ENCODE peak calls at places on chromosomes 12 and 14, in five cellular contexts. I is AG09319; L is CD8-positive, alpha-beta T cell; E is right lobe of liver; R is upper lobe of right lung. W is an unnamed sample.

GRCh38 chr14:105999361-106000028 is 473.1 kb downstream of the TMEM121 start:
- DNase-seq in I (no peak), L (peak), E (peak), R (peak), W (peak)

GRCh38 chr14:23566112-23566781 is 1.3 kb downstream of the AP1G2 start:
- DNase-seq in I (no peak), L (no peak), E (no peak), R (peak), W (no peak)

GRCh38 chr12:97300431-97300830 is 162.2 kb upstream of the RMST start:
- DNase-seq in I (no peak), L (no peak), E (no peak), R (no peak), W (no peak)

GRCh38 chr14:53996041-53996440 is 39.4 kb upstream of the BMP4 start:
- DNase-seq in I (no peak), L (no peak), E (no peak), R (no peak), W (no peak)

GRCh38 chr12:99809921-99810320 is 162.4 kb downstream of the GARIN6 start:
- DNase-seq in I (no peak), L (no peak), E (no peak), R (no peak), W (no peak)

GRCh38 chr14:34318014-34318413 is 144.0 kb downstream of the SPTSSA start:
- DNase-seq in I (no peak), L (no peak), E (no peak), R (no peak), W (no peak)

GRCh38 chr12:124805876-124806668 is 57.6 kb downstream of the SCARB1 start:
- DNase-seq in I (no peak), L (no peak), E (no peak), R (no peak), W (no peak)

GRCh38 chr12:127363392-127363791 is 903.6 kb upstream of the TMEM132C start:
- DNase-seq in I (no peak), L (no peak), E (no peak), R (no peak), W (no peak)

GRCh38 chr12:6229224-6229748 is 29.1 kb downstream of the CD9 start:
- DNase-seq in I (no peak), L (no peak), E (no peak), R (no peak), W (no peak)

DNA sequence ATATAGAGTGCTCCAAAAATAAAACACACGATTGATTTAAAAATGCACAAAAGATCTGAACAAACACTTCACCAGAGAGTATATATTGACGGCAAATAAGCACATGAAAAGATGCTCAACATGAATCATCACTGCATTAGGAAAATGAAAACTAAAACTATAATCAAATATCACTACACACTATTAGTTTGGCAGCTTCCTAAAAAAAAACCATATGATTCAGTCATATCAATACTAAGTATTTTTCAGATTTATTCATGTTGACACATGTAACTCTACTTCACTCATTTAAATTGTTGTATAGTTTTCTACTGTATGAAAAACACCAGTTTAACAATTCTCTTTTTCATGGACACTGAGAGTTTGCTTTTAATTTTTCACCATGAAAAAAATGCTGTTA is 41.6 kb downstream of the EXOC5 start:
- DNase-seq in I (no peak), L (no peak), E (no peak), R (no peak), W (no peak)
- TF ChIP-seq CTCF in I (no peak), L (no peak), E (no peak), R (no peak), W (no peak)

DNA sequence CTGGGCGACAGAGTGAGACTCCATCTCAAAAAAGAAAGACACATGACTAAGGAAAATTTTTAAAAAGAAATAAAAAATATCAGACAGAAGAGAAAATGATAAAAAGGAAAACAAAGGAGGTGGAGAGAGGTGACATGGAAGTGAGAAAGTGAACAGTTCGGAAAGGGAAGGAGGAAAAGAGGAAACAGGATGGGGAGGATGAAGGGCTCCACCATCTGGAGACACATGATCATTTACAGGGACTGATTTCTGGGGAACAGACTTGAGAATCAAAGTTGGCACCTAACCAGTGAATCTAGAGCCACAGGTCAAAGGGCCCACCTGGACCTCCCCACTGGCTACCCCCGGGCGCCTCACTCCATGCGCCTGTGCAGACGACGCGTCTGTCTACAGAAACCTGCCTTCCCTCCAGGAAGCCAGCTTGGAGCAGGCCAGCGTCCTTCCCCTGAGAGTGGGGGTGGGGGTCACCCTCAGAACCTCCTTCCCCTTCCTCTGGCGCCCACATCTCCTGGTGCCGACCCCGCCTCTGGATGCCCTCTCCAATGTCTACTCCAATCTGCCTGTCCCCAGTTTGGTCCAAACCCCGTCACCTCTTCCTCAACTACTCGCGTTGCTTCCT is 60.5 kb downstream of the AMN start:
- DNase-seq in I (no peak), L (no peak), E (no peak), R (no peak), W (no peak)
- TF ChIP-seq CTCF in I (no peak), L (no peak), E (no peak), R (no peak), W (no peak)

DNA sequence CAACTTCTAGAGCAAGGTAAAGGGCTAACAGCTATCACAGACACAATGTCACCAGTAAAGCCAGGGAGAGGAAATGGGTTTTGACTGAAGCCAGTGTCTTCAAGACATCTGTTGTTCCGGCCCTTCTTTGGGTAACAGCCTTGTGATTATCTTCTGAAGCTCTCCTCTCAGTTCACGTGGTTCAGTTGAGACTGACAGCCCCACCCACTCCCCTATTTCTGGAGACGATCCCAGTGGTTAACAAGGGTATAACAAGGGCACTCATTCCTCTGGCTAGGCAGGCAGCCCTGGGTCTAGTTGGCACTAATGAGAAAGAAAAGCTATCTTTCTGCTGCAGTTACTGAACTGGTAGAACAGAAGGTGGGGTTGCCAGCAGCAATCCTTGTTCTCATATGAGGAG is 6.9 kb downstream of the GNPTAB start:
- DNase-seq in I (no peak), L (peak), E (no peak), R (no peak), W (peak)
- TF ChIP-seq CTCF in I (no peak), L (peak), E (no peak), R (peak), W (peak)

GRCh38 chr14:32072701-32073100 is 4.4 kb upstream of the ARHGAP5 start:
- DNase-seq in I (no peak), L (no peak), E (no peak), R (no peak), W (no peak)
- TF ChIP-seq CTCF in I (no peak), L (no peak), E (no peak), R (no peak), W (no peak)

DNA sequence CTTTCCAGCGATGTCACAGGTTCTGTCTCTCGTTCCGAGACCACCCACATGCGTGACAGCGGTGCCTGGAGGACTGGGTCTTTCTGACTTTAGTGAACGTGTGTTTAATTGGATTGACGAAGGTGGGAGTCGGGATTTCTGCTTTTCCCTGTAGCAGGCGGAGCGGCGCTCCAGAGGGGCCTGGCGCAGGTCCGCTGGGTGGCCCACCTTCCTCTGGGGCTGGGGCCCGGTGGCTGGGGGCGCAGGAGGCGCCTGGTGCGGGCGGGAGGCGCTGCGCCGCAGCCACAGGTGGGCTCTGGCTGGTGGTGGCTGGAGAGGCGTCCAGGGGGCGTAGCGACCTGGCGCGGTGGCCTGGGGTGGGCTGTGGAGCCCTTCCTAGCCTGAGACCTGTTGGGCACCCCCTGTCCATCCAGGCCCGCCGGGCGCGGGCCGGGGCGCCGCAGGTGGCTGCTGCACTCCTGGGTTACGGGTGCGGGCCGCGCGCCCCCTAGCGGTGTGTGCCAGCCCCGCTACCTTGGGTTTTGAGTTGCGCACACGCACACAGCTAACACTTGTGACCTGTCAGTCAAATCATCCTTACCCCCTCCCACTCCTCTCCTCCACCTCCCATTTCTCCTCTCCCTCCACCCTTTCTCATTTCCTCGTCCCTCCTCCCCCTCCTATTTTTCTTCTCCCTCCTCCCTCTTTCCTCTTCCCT is 2.0 kb downstream of the MEG3 start:
- DNase-seq in I (peak), L (no peak), E (no peak), R (no peak), W (no peak)
- TF ChIP-seq CTCF in I (peak), L (no peak), E (peak), R (peak), W (no peak)

GRCh38 chr12:10750385-10750727 is 27.2 kb upstream of the YBX3 start:
- DNase-seq in I (no peak), L (no peak), E (no peak), R (no peak), W (no peak)
- TF ChIP-seq CTCF in I (no peak), L (peak), E (peak), R (no peak), W (peak)

GRCh38 chr12:112170376-112170775 is 45.0 kb downstream of the TRAFD1 start:
- DNase-seq in I (no peak), L (peak), E (no peak), R (no peak), W (no peak)
- TF ChIP-seq CTCF in I (peak), L (no peak), E (peak), R (peak), W (peak)

DNA sequence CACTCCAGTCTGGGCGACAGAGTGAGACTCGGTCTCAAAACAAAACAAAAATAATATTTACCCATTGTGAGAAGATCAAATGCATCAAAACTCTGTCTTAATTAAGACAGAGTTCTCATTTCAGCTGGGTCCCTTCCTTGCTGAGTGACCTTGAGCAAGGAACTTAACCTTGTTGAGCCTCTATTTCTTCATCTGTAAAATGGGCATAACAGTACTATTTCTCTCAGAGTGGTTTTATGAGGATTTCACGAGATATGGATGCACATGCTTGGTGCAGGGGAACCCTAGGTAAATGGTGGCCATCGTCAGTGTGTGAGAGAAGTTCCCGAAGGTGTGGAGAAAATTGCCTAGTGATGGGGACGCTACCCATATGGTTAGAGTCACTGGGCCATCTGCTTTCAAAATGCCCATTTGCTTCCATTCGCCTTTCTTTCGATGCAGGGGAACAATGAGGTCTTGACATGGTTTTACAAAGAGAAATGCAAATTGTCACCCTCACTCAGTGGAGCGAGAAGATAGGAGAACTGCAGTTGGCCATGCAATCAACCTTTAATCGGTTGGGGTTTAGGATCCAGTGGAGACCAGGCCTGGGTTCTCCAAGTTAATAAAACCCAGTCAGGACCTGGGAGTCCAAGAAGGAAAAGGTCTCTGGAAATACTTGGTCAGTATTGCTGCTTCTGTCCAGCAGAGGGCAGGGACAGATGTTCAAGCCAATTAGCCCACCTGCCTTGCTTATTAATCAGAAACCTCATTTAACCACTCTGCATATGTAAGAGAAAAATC is 37.1 kb downstream of the CFAP251 start:
- DNase-seq in I (no peak), L (no peak), E (no peak), R (no peak), W (no peak)
- TF ChIP-seq CTCF in I (peak), L (no peak), E (peak), R (peak), W (no peak)

W was measured in CD4-positive, alpha-beta T cell.